ENCODE peak calls at places on chromosomes 3 and 15, in four cellular contexts. V is activated CD8-positive, alpha-beta T cell treated with anti-CD3 and anti-CD28 coated beads for 36 hours; S is B cell; T is HCT116. D is an unnamed sample.

GRCh38 chr3:108437439-108437838 is 73.0 kb downstream of the MYH15 start:
- DNase-seq in V (no peak), S (no peak), T (no peak), D (no peak)

GRCh38 chr15:82111918-82112317 is 66.1 kb upstream of the MEX3B start:
- DNase-seq in V (no peak), S (no peak), T (no peak), D (no peak)

GRCh38 chr15:39919396-39919739 is 698 bp downstream of the GPR176 start:
- DNase-seq in V (no peak), S (no peak), T (no peak), D (no peak)

GRCh38 chr3:122618614-122619013 is 41.2 kb downstream of the PARP15 start:
- DNase-seq in V (no peak), S (no peak), T (no peak), D (no peak)

GRCh38 chr3:94394885-94395284 is 332.0 kb downstream of the NSUN3 start:
- DNase-seq in V (no peak), S (no peak), T (no peak), D (no peak)

GRCh38 chr15:39593071-39594055 is 12.5 kb downstream of the THBS1 start:
- DNase-seq in V (no peak), S (no peak), T (no peak), D (no peak)

GRCh38 chr3:51703776-51704510 is 2.9 kb upstream of the GRM2 start:
- DNase-seq in V (no peak), S (no peak), T (no peak), D (no peak)

GRCh38 chr3:37743974-37744373 is 117.7 kb upstream of the CTDSPL start:
- DNase-seq in V (no peak), S (no peak), T (no peak), D (no peak)

GRCh38 chr3:168002786-168003368 is 92.8 kb downstream of the GOLIM4 start:
- DNase-seq in V (no peak), S (no peak), T (no peak), D (no peak)

GRCh38 chr15:99631256-99631655 is 65.5 kb downstream of the MEF2A start:
- DNase-seq in V (no peak), S (peak), T (no peak), D (peak)

GRCh38 chr15:80856809-80857377 is 77.7 kb downstream of the CEMIP start:
- DNase-seq in V (no peak), S (no peak), T (peak), D (no peak)

GRCh38 chr3:57784089-57784735 is 28.1 kb downstream of the SLMAP start:
- DNase-seq in V (no peak), S (no peak), T (no peak), D (no peak)

GRCh38 chr3:138397983-138398382 is 36.4 kb upstream of the ESYT3 start:
- DNase-seq in V (peak), S (no peak), T (no peak), D (peak)
- TF ChIP-seq CTCF in V (no peak), S (no peak), T (peak), D (peak)

GRCh38 chr15:64740361-64741170 is 34.8 kb downstream of the RBPMS2 start:
- DNase-seq in V (no peak), S (no peak), T (no peak), D (peak)
- TF ChIP-seq CTCF in V (no peak), S (no peak), T (peak), D (peak)

GRCh38 chr3:32176989-32177701 is 61.3 kb upstream of the CMTM8 start:
- DNase-seq in V (peak), S (peak), T (peak), D (peak)
- TF ChIP-seq CTCF in V (peak), S (peak), T (peak), D (peak)

DNA sequence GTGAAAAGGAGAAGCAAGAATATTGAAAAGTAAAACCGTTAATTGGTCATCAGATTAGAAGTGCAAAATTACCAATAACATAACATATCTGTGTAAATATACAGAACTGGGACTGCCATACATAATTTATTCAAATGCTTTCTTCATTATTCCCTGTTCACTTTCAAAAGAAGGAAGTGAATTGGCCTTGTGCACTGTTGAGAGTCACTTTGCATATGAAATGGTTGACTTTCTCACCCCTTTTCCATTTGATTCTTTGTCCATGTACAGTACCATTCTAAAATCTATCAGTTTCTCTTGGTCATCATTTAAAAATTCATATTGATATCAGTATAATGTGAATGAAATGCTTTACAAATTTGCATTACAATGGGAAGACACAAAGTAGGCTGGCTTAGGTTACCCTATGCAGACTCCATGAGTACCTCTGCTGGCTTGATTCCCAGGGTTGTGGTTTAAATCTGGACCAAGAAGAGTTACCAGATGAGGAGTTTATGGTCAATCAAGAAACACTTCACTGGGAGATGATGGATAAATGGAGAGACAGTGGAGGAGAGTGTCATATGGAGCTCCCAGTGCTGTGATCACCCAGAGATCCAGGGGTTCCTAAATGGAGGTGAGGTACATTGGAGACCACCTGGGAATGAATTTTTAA is 210.9 kb upstream of the TOPAZ1 start:
- DNase-seq in V (no peak), S (no peak), T (no peak), D (no peak)
- TF ChIP-seq CTCF in V (no peak), S (no peak), T (no peak), D (no peak)

DNA sequence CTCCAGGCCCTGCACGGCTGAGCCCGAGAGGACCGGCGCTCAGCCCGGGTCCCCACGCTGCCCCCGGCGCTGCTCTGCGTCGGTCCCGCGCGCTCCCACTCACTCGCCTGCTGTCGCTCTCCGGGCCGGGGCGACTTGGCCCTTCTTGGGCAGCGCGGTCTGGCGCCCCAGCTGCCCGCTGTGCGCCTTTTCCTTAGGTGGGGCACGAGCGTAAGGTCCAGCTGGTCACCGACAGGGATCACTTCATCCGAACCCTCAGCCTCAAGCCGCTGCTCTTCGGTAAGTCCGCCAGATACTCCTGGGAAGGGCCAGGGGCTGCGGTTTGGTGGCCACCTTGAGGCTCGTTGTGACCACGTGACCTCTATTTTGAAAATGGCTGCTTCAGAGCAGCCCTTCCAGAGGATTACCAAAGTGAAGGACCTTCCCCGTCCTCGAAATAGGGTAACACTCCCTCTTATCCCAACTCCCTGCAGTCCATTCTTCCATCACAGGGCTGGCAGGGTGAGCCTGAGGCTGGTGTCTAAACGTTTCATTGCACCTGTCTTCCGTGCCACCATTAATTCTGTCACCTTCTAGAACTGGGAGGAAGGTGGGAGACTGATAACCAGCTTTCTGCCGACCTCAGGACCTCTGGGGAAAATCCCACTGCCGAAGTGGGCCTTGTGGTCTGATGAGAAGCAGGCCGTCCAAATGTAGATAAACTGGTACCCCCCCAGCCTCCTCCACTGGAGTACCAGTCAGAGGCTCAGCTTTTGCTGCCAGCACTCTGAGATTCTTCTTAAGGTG is 788 bp downstream of the P4HTM start:
- DNase-seq in V (peak), S (peak), T (no peak), D (no peak)
- TF ChIP-seq CTCF in V (no peak), S (no peak), T (no peak), D (no peak)

DNA sequence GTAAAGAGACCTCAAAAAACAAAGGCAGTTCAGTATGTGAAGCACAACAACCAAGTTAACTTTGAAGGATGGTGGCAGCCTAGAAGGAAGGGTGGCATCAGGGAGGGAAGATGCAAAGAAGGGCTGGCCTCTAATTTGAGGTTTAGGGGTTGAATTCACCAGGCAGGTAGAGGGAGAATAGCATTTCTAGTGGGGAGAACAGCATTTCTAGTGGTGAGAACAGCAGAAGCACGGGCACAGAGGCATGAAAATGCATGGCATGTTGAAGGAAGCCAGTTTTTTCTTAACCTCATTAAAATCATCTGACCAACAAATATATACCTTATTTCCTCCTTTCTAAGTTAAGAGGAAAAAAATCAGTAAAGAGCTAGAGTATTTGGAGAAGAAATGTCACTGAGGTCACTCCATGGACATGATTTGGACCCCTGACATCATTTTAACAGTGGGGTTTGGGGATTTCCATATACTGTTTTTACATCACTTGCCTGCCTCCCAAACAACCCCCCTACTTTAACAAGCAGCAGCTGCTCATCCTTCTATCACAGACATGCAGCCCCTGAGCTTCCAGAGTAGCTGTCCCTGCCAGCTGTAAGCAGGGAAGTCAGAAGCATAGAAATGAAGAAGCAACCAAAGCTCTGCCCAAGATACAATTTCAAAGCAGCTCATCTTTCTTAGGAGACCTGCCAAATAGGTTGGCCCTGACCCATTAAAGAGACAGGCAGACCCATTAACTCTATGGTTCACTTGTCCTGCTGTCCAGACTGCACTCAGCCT is 2.4 kb upstream of the POPDC2 start:
- DNase-seq in V (no peak), S (no peak), T (no peak), D (no peak)
- TF ChIP-seq CTCF in V (no peak), S (no peak), T (no peak), D (no peak)

GRCh38 chr15:64904189-64904588 is 7.5 kb upstream of the ANKDD1A start:
- DNase-seq in V (no peak), S (no peak), T (no peak), D (no peak)

GRCh38 chr15:64906402-64906801 is 5.3 kb upstream of the ANKDD1A start:
- DNase-seq in V (no peak), S (no peak), T (no peak), D (no peak)

GRCh38 chr15:64905119-64905831 is 6.4 kb upstream of the ANKDD1A start:
- DNase-seq in V (peak), S (peak), T (no peak), D (peak)

GRCh38 chr15:64907991-64908390 is 3.7 kb upstream of the ANKDD1A start:
- DNase-seq in V (no peak), S (no peak), T (no peak), D (no peak)

DNA sequence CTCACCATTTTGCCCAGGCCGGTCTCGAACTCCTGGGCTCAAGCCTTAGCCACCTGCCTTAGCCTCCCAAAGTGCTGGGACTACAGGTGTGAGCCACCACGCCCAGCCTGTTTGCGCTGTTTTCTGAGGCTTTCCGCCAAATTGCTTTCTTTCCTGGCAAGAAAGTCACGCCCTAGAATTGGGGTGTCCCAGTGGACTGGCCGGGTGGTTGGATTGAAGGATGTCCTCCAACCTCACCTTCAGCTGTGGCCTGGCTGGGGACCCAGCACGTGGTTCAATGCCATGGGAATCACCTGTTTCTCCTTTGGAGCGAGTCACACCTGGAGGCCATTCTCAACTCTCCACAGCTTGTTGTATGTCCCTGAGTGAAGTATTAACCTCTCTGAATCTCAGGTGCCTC is 5.8 kb upstream of the ANKDD1A start:
- DNase-seq in V (no peak), S (no peak), T (no peak), D (no peak)
- TF ChIP-seq CTCF in V (no peak), S (no peak), T (no peak), D (no peak)

GRCh38 chr15:31955734-31956133 is 74.6 kb upstream of the CHRNA7 start:
- DNase-seq in V (no peak), S (no peak), T (no peak), D (no peak)

GRCh38 chr15:31954364-31954763 is 76.0 kb upstream of the CHRNA7 start:
- DNase-seq in V (no peak), S (no peak), T (no peak), D (no peak)

DNA sequence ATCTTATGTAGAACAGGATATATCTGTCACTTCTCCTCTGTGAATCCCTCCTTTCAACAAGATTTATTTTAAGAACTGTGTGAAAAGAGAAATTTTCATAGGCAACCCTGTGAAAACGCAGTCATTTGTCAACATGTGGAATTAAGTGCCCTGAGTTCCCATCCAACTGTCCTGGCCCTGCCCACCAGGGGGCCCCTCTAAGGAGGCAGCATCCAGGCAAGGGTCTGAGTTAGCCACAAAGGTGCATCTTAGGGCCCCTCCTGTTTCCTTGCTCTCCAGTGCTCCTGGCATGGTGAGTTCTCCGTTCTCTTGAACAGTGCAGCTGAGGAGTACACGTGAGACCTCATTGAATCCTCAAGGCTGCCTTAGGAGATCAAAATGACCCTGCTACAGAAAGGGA is 76.7 kb upstream of the CHRNA7 start:
- DNase-seq in V (no peak), S (no peak), T (no peak), D (no peak)
- TF ChIP-seq CTCF in V (no peak), S (no peak), T (peak), D (no peak)